ENCODE peak calls at places on chromosome 21, in six cellular contexts. W is stimulated activated CD4-positive, alpha-beta T cell treated with anti-CD3 and anti-CD28 coated beads, Interleukin-1b, Interleukin-23, amount 100 ng/mL, for 4 hours; T is brain microvascular endothelial cell; H is hippocampal formation; C is astrocyte of the spinal cord; Y is neural crest cell. R is an unnamed sample.

GRCh38 chr21:45698493-45698947 is 55.0 kb downstream of the PCBP3 start:
- DNase-seq in Y (no peak), T (peak), W (no peak), H (no peak), C (peak), R (peak)

GRCh38 chr21:33265664-33266049 is 510 bp upstream of the IL10RB start:
- DNase-seq in Y (no peak), T (no peak), C (no peak), H (peak), W (no peak), R (peak)

GRCh38 chr21:31117046-31117916 is 79.0 kb upstream of the KRTAP19-8 start:
- DNase-seq in W (no peak), C (peak), Y (no peak), T (peak), H (peak), R (no peak)

GRCh38 chr21:44656868-44657267 is 864 bp upstream of the KRTAP12-3 start:
- DNase-seq in Y (no peak), H (no peak), W (no peak), T (no peak), C (no peak), R (no peak)

GRCh38 chr21:36703626-36704280 is 4.8 kb downstream of the SIM2 start:
- DNase-seq in Y (no peak), W (no peak), T (no peak), C (no peak), H (no peak), R (no peak)

GRCh38 chr21:42098957-42099547 is 27.9 kb downstream of the UMODL1 start:
- DNase-seq in C (no peak), H (no peak), W (no peak), Y (no peak), T (no peak), R (no peak)

GRCh38 chr21:37915941-37916794 is at the start of gene KCNJ6:
- DNase-seq in W (no peak), H (peak), Y (peak), T (peak), C (peak), R (peak)

GRCh38 chr21:37253991-37254390 is 13.1 kb downstream of the VPS26C start:
- DNase-seq in T (no peak), Y (no peak), C (peak), W (no peak), H (no peak), R (no peak)

R was measured in Ammon's horn.